ENCODE peak calls at places on chromosomes 16 and 17, in eight cellular contexts. D is MG63; B is AG04450; H is GM23338; A is CD8-positive, alpha-beta memory T cell; E is heart right ventricle; I is AG10803; X is epithelial cell of esophagus. T is an unnamed sample.

GRCh38 chr16:31407406-31407805 is 14.3 kb downstream of the ITGAD start:
- DNase-seq in D (no peak), B (no peak), H (no peak), A (no peak), E (no peak), I (no peak), X (no peak), T (no peak)

GRCh38 chr17:2954898-2955445 is 108.4 kb downstream of the OR1D5 start:
- DNase-seq in D (peak), B (peak), H (no peak), A (no peak), E (no peak), I (peak), X (peak), T (no peak)

GRCh38 chr16:21683184-21683583 is 19.4 kb downstream of the OTOA start:
- DNase-seq in D (no peak), B (no peak), H (no peak), A (no peak), E (no peak), I (no peak), X (no peak), T (no peak)

GRCh38 chr16:85657267-85657650 is 31.5 kb downstream of the GINS2 start:
- DNase-seq in D (no peak), B (no peak), H (no peak), A (no peak), E (no peak), I (no peak), X (no peak), T (no peak)

GRCh38 chr17:77320501-77321256 is 179.9 kb downstream of the SEC14L1 start:
- DNase-seq in D (peak), B (no peak), H (no peak), A (no peak), E (no peak), I (peak), X (peak), T (no peak)

GRCh38 chr17:57672971-57673370 is 72.1 kb downstream of the CCDC182 start:
- DNase-seq in D (no peak), B (no peak), H (no peak), A (no peak), E (no peak), I (no peak), X (no peak), T (no peak)

GRCh38 chr17:30241051-30241450 is 5.6 kb upstream of the SLC6A4 start:
- DNase-seq in D (no peak), B (no peak), H (no peak), A (no peak), E (no peak), I (no peak), X (no peak), T (no peak)

GRCh38 chr17:59513934-59514841 is 51.2 kb upstream of the DHX40 start:
- DNase-seq in D (peak), B (peak), H (no peak), A (no peak), E (peak), I (peak), X (peak), T (no peak)

GRCh38 chr16:77063617-77064016 is 127.4 kb upstream of the MON1B start:
- DNase-seq in D (no peak), B (no peak), H (no peak), A (no peak), E (no peak), I (no peak), X (no peak), T (no peak)

GRCh38 chr16:84247844-84248243 is 8.0 kb upstream of the KCNG4 start:
- DNase-seq in D (no peak), B (no peak), H (no peak), A (no peak), E (no peak), I (peak), X (peak), T (no peak)

GRCh38 chr17:2789700-2790099 is 6.5 kb upstream of the RAP1GAP2 start:
- DNase-seq in D (no peak), B (no peak), H (no peak), A (no peak), E (no peak), I (no peak), X (no peak), T (no peak)

DNA sequence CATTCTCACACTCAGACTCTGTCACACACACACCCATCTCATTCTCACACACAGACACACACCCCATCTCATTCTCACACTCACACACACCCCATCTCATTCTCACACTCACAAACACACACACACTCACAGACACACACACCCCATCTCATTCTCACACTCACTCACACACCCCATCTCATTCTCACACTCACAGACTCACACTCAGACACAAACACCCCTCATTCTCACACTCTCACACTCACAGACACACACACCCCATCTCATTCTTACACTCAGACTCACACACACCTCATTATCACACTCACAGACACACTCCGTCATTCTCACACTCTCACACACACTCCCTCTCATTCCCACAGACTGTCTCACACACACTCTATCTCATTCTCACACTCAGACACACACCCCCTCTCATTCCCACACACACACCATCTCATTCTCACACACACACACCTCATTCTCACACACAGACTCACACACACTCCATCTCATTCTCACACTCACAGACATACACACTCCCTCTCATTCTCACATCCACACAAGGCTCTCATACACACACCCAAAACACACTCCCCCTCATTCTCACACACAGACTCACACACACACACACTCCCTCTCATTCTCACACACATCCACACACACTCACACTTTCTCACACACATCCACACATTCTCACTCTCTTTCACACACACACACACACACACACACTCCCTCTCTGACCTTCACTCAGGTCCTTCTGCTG is 2.9 kb downstream of the ASGR1 start:
- DNase-seq in D (no peak), B (no peak), H (no peak), A (no peak), E (no peak), I (no peak), X (no peak), T (no peak)
- H3K4me3 ChIP-seq in D (no peak), B (no peak), H (peak), A (no peak), E (no peak), I (no peak), X (no peak), T (no peak)

DNA sequence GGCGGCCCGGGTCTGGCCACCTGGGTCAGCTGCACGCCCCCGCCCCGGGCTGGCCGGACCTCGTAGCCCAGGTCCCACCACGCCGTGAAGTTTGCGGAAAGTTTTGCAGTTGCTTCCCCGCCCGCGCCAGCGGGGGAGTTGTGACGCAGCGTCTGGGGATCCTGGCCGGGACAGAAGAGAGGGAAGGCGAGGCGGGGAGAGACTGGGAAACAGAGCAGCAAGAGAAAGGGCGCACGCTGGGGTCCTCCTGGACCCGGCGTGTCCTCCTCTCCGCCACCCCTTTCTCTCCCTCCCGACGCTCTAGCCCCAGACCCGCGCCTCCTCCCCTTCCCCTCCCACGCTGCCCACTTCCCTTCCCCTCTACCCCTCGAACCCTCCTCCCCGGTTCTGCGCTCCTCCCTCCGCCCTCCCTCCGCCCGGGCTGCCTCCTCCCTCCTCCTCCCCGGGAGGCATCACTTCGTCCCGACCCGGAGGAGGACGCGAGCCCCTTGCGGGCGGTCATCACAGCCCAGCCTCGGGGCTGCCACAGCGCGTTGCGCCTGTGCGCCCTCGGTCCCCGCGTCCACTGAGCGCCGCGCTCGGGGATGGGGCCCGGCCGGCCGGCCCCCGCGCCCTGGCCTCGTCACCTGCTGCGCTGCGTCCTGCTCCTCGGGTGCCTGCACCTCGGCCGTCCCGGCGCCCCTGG is at the start of gene MRC2:
- DNase-seq in D (peak), B (peak), H (peak), A (no peak), E (peak), I (peak), X (peak), T (peak)
- H3K4me3 ChIP-seq in D (peak), B (peak), H (peak), A (peak), E (peak), I (peak), X (peak), T (peak)

GRCh38 chr16:58685084-58685449 is 497 bp upstream of the SLC38A7 start:
- DNase-seq in D (no peak), B (no peak), H (no peak), A (no peak), E (no peak), I (no peak), X (no peak), T (no peak)
- H3K4me3 ChIP-seq in D (peak), B (peak), H (peak), A (peak), E (peak), I (no peak), X (no peak), T (peak)

GRCh38 chr16:3174618-3175148 is 13.3 kb upstream of the OR1F1 start:
- DNase-seq in D (no peak), B (no peak), H (peak), A (no peak), E (no peak), I (no peak), X (no peak), T (no peak)

GRCh38 chr16:3173892-3174617 is 13.9 kb upstream of the OR1F1 start:
- DNase-seq in D (no peak), B (no peak), H (peak), A (no peak), E (no peak), I (no peak), X (peak), T (no peak)

GRCh38 chr16:3171181-3171854 is 16.7 kb upstream of the OR1F1 start:
- DNase-seq in D (no peak), B (no peak), H (no peak), A (peak), E (no peak), I (no peak), X (peak), T (no peak)

GRCh38 chr16:3171855-3172593 is 16.0 kb upstream of the OR1F1 start:
- DNase-seq in D (peak), B (no peak), H (peak), A (no peak), E (no peak), I (peak), X (peak), T (no peak)

DNA sequence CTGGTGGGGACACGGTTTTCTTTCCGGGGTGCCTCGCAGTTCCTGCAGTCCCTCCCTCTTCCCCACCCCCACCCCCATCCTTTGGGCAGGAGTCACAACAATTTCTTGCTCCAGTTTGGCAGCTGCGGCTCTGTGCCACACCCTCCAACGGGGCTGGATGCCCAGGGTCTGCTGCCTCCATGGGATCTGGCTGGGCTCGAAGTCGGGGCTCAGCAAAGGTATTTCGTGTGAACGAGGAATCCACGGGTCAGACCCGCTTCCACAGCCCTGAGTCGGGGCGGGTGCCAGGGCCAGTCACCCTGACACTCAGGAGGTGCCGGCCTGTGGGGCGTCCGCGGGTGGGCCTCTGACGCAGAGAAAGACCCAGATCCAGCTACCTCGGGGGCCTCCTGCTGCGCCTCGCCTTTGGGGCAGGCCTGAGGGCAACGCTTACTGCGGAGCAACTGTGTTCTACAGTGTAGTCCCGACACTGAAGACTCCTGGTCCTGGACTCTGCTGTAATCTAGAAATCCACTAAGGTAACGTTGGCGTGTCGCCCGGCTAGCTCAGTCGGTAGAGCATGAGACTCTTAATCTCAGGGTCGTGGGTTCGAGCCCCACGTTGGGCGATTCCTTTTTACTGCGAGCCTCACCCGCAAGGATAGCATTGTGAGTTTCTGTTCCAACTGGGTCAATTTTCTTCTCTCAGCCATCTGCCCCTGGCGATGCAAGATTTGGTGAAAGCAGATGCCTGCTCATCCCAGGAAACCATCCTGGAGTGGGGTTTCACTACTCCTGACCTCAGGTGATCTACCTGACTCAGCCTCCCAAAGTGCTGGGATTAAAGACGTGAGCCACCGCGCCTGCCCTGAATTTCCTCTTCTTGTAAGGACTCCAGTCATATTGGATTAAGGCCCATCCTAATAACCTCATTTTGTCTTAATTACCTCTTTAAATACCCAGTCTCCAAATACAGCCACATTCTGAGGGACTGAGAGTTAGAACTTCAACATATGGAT is 12.5 kb upstream of the OR1F1 start:
- DNase-seq in D (peak), B (no peak), H (peak), A (no peak), E (no peak), I (no peak), X (peak), T (no peak)
- H3K4me3 ChIP-seq in D (peak), B (peak), H (peak), A (no peak), E (no peak), I (no peak), X (peak), T (no peak)